ENCODE peak calls at places on chromosomes 13 and 19, in six cellular contexts. Y is NCI-H524 treated with DMSO at 0.1 percent for 48 hours; G is lower leg skin; U is CD8-positive, alpha-beta T cell; X is H9; B is body of pancreas. J is an unnamed sample.
A peak's percentile ranks its signal among the peaks of the same experiment; 100 is the strongest.

GRCh38 chr19:6947745-6948144 is 60.4 kb downstream of the ADGRE1 start:
- DNase-seq in Y (no peak), G (no peak), U (no peak), X (no peak), B (no peak), J (peak; percentile 67)

GRCh38 chr13:26831336-26831908 is 70.8 kb upstream of the GPR12 start:
- DNase-seq in Y (no peak), G (no peak), U (no peak), X (no peak), B (no peak), J (no peak)

GRCh38 chr13:76697277-76697676 is 188.9 kb downstream of the KCTD12 start:
- DNase-seq in Y (no peak), G (no peak), U (no peak), X (no peak), B (no peak), J (no peak)

GRCh38 chr13:78595819-78596700 is 7.3 kb downstream of the POU4F1 start:
- DNase-seq in Y (no peak), G (no peak), U (no peak), X (peak; percentile 78), B (no peak), J (no peak)

GRCh38 chr13:98394820-98395510 is 181.9 kb downstream of the STK24 start:
- DNase-seq in Y (no peak), G (no peak), U (no peak), X (no peak), B (no peak), J (no peak)

GRCh38 chr13:99265823-99266426 is 7.7 kb upstream of the GPR18 start:
- DNase-seq in Y (no peak), G (no peak), U (no peak), X (no peak), B (no peak), J (peak; percentile 47)

GRCh38 chr13:43880451-43880850 is 747 bp downstream of the LACC1 start:
- DNase-seq in Y (no peak), G (no peak), U (no peak), X (no peak), B (no peak), J (no peak)

GRCh38 chr19:2171349-2172145 is 7.8 kb downstream of the DOT1L start:
- DNase-seq in Y (no peak), G (no peak), U (peak; percentile 72), X (peak; percentile 71), B (peak; percentile 55), J (no peak)

GRCh38 chr19:52190679-52191293 is 934 bp downstream of the PPP2R1A start:
- DNase-seq in Y (no peak), G (peak; percentile 25), U (no peak), X (no peak), B (peak; percentile 36), J (no peak)

GRCh38 chr19:48244289-48244688 is 11.4 kb downstream of the CARD8 start:
- DNase-seq in Y (no peak), G (no peak), U (peak; percentile 45), X (no peak), B (no peak), J (peak; percentile 72)

GRCh38 chr13:40665061-40665753 is 1.2 kb downstream of the FOXO1 start:
- DNase-seq in Y (no peak), G (no peak), U (peak; percentile 38), X (no peak), B (peak; percentile 50), J (peak; percentile 20)

GRCh38 chr13:46296920-46297319 is 85.2 kb downstream of the LRRC63 start:
- DNase-seq in Y (no peak), G (no peak), U (no peak), X (no peak), B (no peak), J (peak; percentile 89)

GRCh38 chr13:96817336-96817941 is 176.8 kb downstream of the OXGR1 start:
- DNase-seq in Y (no peak), G (no peak), U (no peak), X (no peak), B (no peak), J (peak; percentile 19)

GRCh38 chr13:96020155-96020575 is 33.0 kb downstream of the UGGT2 start:
- DNase-seq in Y (peak; percentile 58), G (peak; percentile 20), U (no peak), X (peak; percentile 46), B (peak; percentile 69), J (peak; percentile 65)

J was measured in HT1080.